ENCODE peak calls at places on chromosome 3, in eight cellular contexts. W is neural progenitor cell, X is GM23248, U is MM.1S, B is OCI-LY7, E is PC-3, V is GM23338, S is hepatocyte. R is an unnamed sample.

GRCh38 chr3:51340311-51340829 is 44.7 kb upstream of the MANF start:
- DNase-seq in W (no peak), X (peak), U (no peak), B (no peak), E (peak), V (peak), S (peak), R (peak)

GRCh38 chr3:163391407-163392181 is 1686.7 kb downstream of the SI start:
- DNase-seq in W (no peak), X (no peak), U (peak), B (no peak), E (no peak), V (no peak), S (no peak), R (no peak)

GRCh38 chr3:35773398-35773797 is 134.1 kb downstream of the ARPP21 start:
- DNase-seq in W (no peak), X (no peak), U (no peak), B (no peak), E (no peak), V (no peak), S (no peak), R (no peak)

GRCh38 chr3:20103731-20104130 is 63.5 kb downstream of the KAT2B start:
- DNase-seq in W (no peak), X (no peak), U (no peak), B (no peak), E (no peak), V (no peak), S (no peak), R (no peak)

GRCh38 chr3:15495461-15496340 is 25.8 kb downstream of the COLQ start:
- DNase-seq in W (no peak), X (no peak), U (no peak), B (no peak), E (no peak), V (no peak), S (no peak), R (no peak)

GRCh38 chr3:129528589-129529100 is at the start of gene RHO:
- DNase-seq in W (no peak), X (no peak), U (no peak), B (no peak), E (no peak), V (no peak), S (no peak), R (no peak)

GRCh38 chr3:73321286-73321685 is 259.8 kb downstream of the EBLN2 start:
- DNase-seq in W (no peak), X (no peak), U (no peak), B (no peak), E (no peak), V (no peak), S (no peak), R (no peak)

GRCh38 chr3:63193647-63194046 is 84.5 kb upstream of the SYNPR start:
- DNase-seq in W (peak), X (peak), U (peak), B (peak), E (peak), V (peak), S (peak), R (peak)

GRCh38 chr3:25575001-25575400 is 89.7 kb downstream of the TOP2B start:
- DNase-seq in W (no peak), X (no peak), U (no peak), B (no peak), E (no peak), V (no peak), S (no peak), R (no peak)

GRCh38 chr3:20097015-20097414 is 56.8 kb downstream of the KAT2B start:
- DNase-seq in W (no peak), X (no peak), U (no peak), B (no peak), E (no peak), V (no peak), S (no peak), R (no peak)

GRCh38 chr3:119308355-119308754 is 14.2 kb downstream of the ARHGAP31 start:
- DNase-seq in W (no peak), X (no peak), U (no peak), B (no peak), E (no peak), V (no peak), S (no peak), R (no peak)

GRCh38 chr3:10601857-10602230 is 96.5 kb upstream of the ATP2B2 start:
- DNase-seq in W (no peak), X (no peak), U (no peak), B (no peak), E (no peak), V (no peak), S (no peak), R (no peak)

GRCh38 chr3:36907911-36908646 is 36.8 kb downstream of the TRANK1 start:
- DNase-seq in W (no peak), X (peak), U (peak), B (peak), E (peak), V (peak), S (no peak), R (no peak)

GRCh38 chr3:149579838-149580542 is 77.8 kb downstream of the WWTR1 start:
- DNase-seq in W (no peak), X (peak), U (no peak), B (no peak), E (peak), V (no peak), S (no peak), R (peak)

GRCh38 chr3:155241559-155241958 is 51.9 kb downstream of the STRIT1 start:
- DNase-seq in W (no peak), X (peak), U (no peak), B (no peak), E (no peak), V (no peak), S (no peak), R (no peak)

GRCh38 chr3:16523778-16524177 is 10.3 kb upstream of the RFTN1 start:
- DNase-seq in W (no peak), X (no peak), U (no peak), B (no peak), E (no peak), V (no peak), S (no peak), R (no peak)

GRCh38 chr3:39208463-39209055 is 16.2 kb upstream of the XIRP1 start:
- DNase-seq in W (peak), X (peak), U (peak), B (peak), E (peak), V (peak), S (peak), R (peak)

GRCh38 chr3:12931273-12931905 is 90.0 kb upstream of the RPL32 start:
- DNase-seq in W (no peak), X (no peak), U (no peak), B (no peak), E (no peak), V (peak), S (no peak), R (no peak)

GRCh38 chr3:7536510-7536909 is 675.6 kb downstream of the GRM7 start:
- DNase-seq in W (no peak), X (no peak), U (no peak), B (no peak), E (no peak), V (no peak), S (no peak), R (no peak)
- TF ChIP-seq EZH2phosphoT487 in W (no peak), X (no peak), U (no peak), B (no peak), E (no peak), V (no peak), S (no peak), R (no peak)

DNA sequence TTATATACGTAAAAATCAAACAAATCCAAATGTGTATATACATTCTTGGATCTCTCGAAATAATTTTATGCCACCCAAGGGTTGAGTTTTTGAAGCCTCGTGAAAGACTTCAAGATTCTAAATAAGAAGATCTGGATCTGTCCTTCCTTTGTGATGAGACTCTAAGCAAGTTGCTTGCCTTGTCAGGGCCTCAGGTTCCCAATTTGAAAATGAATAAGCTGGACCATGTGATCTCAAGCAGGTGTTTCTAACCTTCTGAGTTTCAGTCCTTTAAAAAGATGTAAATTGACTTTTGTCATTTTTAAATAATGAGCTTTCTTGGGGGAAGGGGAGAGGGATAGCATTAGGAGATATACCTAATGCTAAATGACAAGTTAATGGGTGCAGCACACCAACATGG is 137.1 kb downstream of the P3H2 start:
- DNase-seq in W (no peak), X (no peak), U (no peak), B (no peak), E (no peak), V (peak), S (no peak), R (no peak)
- TF ChIP-seq EZH2phosphoT487 in W (no peak), X (no peak), U (no peak), B (no peak), E (no peak), V (no peak), S (no peak), R (no peak)

DNA sequence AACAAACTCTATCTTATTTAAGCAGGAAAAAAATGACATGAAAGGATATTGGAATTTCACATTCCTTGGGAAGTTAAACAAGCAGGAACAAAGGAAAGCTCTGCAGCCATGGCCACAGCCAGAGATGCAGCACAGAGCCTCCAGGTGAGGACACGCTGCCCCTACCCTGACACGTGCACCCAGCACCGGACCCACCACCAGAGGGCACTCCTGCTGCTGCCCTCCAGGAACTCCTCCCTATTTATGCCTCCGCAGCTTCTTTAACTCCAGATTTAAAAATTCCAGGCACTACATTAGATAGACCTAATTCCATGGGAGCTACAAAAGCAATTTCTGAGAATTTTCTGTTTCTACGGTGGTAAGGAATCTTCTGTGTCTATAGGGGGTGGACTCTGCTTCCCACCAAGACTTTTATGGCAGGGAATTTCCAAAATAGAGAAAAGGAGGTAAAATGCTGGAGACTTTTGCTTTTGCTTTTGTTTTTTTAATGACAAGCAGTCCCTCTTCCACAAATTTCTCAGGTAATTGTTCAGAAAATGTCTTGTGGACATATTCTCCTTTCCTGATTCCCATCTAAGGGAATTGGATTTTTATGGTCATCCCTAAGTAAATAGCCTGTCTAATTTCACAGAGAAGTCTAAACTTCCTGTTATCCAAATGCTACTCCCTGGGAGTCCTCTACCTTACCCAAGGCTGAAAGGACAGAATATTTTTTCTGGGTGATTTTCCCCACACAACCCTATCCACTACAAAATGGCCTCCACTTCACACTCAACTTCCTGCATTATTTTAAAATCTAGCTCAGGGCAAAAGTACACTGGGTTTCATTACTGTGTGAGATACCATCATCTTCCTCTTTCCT is 77.3 kb upstream of the ABI3BP start:
- DNase-seq in W (peak), X (no peak), U (peak), B (peak), E (peak), V (peak), S (peak), R (peak)
- TF ChIP-seq EZH2phosphoT487 in W (no peak), X (no peak), U (no peak), B (no peak), E (no peak), V (no peak), S (no peak), R (no peak)

GRCh38 chr3:32968367-32969087 is 17.1 kb downstream of the CCR4 start:
- DNase-seq in W (no peak), X (no peak), U (no peak), B (no peak), E (no peak), V (no peak), S (no peak), R (no peak)
- TF ChIP-seq EZH2phosphoT487 in W (no peak), X (no peak), U (no peak), B (no peak), E (no peak), V (no peak), S (no peak), R (no peak)

GRCh38 chr3:184672335-184672734 is 39.5 kb downstream of the MAGEF1 start:
- DNase-seq in W (no peak), X (no peak), U (no peak), B (no peak), E (no peak), V (no peak), S (no peak), R (no peak)

GRCh38 chr3:184669578-184669977 is 42.3 kb downstream of the MAGEF1 start:
- DNase-seq in W (no peak), X (no peak), U (no peak), B (no peak), E (no peak), V (no peak), S (no peak), R (no peak)

GRCh38 chr3:184670091-184670602 is 41.7 kb downstream of the MAGEF1 start:
- DNase-seq in W (no peak), X (no peak), U (no peak), B (no peak), E (no peak), V (no peak), S (no peak), R (no peak)

GRCh38 chr3:184674626-184675025 is 37.2 kb downstream of the MAGEF1 start:
- DNase-seq in W (no peak), X (no peak), U (no peak), B (no peak), E (no peak), V (no peak), S (no peak), R (no peak)

DNA sequence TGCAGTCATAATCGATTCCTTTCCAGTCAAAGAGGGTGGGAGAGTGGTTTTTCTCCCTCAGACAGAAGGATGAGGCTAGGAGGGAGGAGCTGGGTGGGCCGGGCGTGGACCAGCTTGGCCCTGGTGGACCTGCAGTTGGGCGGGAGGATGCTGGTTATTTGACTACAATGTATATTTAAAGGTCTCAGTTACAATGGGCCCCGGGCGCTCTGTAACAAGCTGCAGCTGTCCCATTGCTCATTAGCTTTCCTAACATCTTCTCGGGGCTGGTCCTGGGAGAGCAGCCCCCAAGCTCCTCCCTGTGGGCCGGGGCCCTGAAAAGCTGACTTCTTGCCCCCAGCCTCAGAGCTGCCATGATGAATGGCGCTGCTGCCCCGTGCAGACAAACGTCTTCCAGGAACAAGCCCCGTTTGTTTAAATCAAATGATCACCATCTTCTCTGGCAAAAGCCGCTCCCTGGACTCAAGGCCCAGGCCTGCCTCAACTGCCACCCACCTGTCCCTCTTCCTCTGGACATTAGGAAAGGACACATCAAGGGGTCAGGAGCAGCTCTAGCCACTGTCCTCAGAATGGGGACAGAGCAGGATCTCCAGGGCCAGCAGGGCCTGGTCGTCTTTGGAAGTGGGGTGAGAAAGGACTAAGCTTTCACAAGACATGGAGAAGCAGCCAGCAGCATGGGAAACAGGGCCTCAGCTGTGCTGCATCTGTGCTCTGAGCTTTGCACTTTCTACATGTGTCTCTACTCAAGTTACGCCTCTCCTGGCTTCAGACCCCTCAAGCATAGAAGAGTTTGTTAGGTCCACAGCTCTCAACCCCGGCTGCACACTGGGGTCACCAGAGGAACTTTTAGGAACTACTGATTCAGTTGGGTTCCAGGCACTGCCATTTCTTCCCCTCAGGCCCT is 38.6 kb downstream of the MAGEF1 start:
- DNase-seq in W (no peak), X (no peak), U (no peak), B (no peak), E (no peak), V (no peak), S (no peak), R (no peak)
- TF ChIP-seq EZH2phosphoT487 in W (no peak), X (no peak), U (no peak), B (no peak), E (no peak), V (no peak), S (no peak), R (no peak)